ENCODE peak calls at places on chromosomes 2 and 18, in five cellular contexts. Q is ovary; I is NCI-H774; D is ELF-1; J is stimulated activated naive CD4-positive, alpha-beta T cell. U is an unnamed sample.

GRCh38 chr2:120783371-120783791 is 47.7 kb downstream of the GLI2 start:
- DNase-seq in I (no peak), D (peak; percentile 68), Q (no peak), J (no peak), U (no peak)

GRCh38 chr2:108324531-108325256 is 36.0 kb downstream of the SULT1C2 start:
- DNase-seq in Q (no peak), D (no peak), J (no peak), I (no peak), U (no peak)

GRCh38 chr2:59932341-59932740 is 621.1 kb downstream of the BCL11A start:
- DNase-seq in I (no peak), Q (no peak), D (peak; percentile 27), J (no peak), U (no peak)

GRCh38 chr2:238936162-238937052 is 88.5 kb downstream of the TWIST2 start:
- DNase-seq in I (no peak), D (no peak), J (no peak), Q (no peak), U (no peak)

GRCh38 chr2:24315669-24316068 is 44.7 kb downstream of the ITSN2 start:
- DNase-seq in D (no peak), J (no peak), Q (no peak), I (no peak), U (no peak)

GRCh38 chr2:15954761-15955160 is 14.4 kb downstream of the MYCN start:
- DNase-seq in D (no peak), I (no peak), Q (no peak), J (no peak), U (no peak)

GRCh38 chr2:70460333-70460732 is 93.3 kb downstream of the TGFA start:
- DNase-seq in Q (no peak), D (no peak), I (no peak), J (no peak), U (no peak)

GRCh38 chr2:1653956-1654695 is 90.2 kb downstream of the PXDN start:
- DNase-seq in D (no peak), Q (peak; percentile 13), J (no peak), I (no peak), U (no peak)

GRCh38 chr2:131146255-131146654 is 41.1 kb downstream of the PLEKHB2 start:
- DNase-seq in J (no peak), I (no peak), Q (no peak), D (no peak), U (no peak)

GRCh38 chr2:237978058-237978712 is 11.4 kb downstream of the UBE2F start:
- DNase-seq in Q (no peak), D (no peak), J (no peak), I (no peak), U (no peak)

GRCh38 chr2:34729845-34730244 is 1130.7 kb upstream of the FAM98A start:
- DNase-seq in Q (no peak), I (no peak), D (peak; percentile 1), J (no peak), U (no peak)

GRCh38 chr18:75335511-75335910 is 92.0 kb downstream of the SMIM21 start:
- DNase-seq in I (no peak), J (no peak), Q (no peak), D (no peak), U (no peak)

GRCh38 chr2:237432484-237433092 is 18.6 kb upstream of the COL6A3 start:
- DNase-seq in I (no peak), Q (no peak), J (peak; percentile 58), D (peak; percentile 58), U (no peak)

GRCh38 chr2:48173141-48173540 is 266.8 kb upstream of the FBXO11 start:
- DNase-seq in D (no peak), I (no peak), J (no peak), Q (no peak), U (no peak)

GRCh38 chr2:40734797-40735196 is 282.9 kb upstream of the SLC8A1 start:
- DNase-seq in I (no peak), J (no peak), Q (no peak), D (no peak), U (no peak)

GRCh38 chr2:2149379-2149778 is 181.7 kb downstream of the MYT1L start:
- DNase-seq in Q (no peak), D (no peak), I (no peak), J (no peak), U (no peak)

GRCh38 chr2:179422037-179422643 is 157.5 kb upstream of the SESTD1 start:
- DNase-seq in I (peak; percentile 65), D (peak; percentile 60), J (no peak), Q (peak; percentile 76), U (no peak)

GRCh38 chr2:148122788-148123187 is 101.9 kb downstream of the MBD5 start:
- DNase-seq in Q (no peak), D (no peak), I (no peak), J (no peak), U (no peak)

GRCh38 chr2:148742373-148742772 is 97.8 kb downstream of the EPC2 start:
- DNase-seq in I (no peak), Q (no peak), D (no peak), J (no peak), U (no peak)

GRCh38 chr2:71882949-71883472 is 264.7 kb downstream of the CYP26B1 start:
- DNase-seq in Q (peak; percentile 31), J (no peak), D (no peak), I (no peak), U (no peak)

GRCh38 chr2:172082944-172083718 is 2.2 kb upstream of the DLX1 start:
- DNase-seq in Q (no peak), D (peak; percentile 73), J (no peak), I (no peak), U (no peak)

GRCh38 chr2:138780908-138781307 is 718 bp upstream of the NXPH2 start:
- DNase-seq in D (peak; percentile 7), Q (no peak), I (no peak), J (no peak), U (no peak)

GRCh38 chr2:25885933-25886332 is 7.6 kb upstream of the ASXL2 start:
- DNase-seq in D (no peak), I (no peak), Q (no peak), J (no peak), U (no peak)

GRCh38 chr18:46716827-46717226 is 40.0 kb downstream of the ST8SIA5 start:
- DNase-seq in Q (no peak), I (no peak), J (no peak), D (peak; percentile 24), U (no peak)